ENCODE peak calls at places on chromosomes 13 and 19, in eight cellular contexts. One of them, this sample, is unnamed.

GRCh38 chr19:49849433-49850220 is 1.3 kb upstream of the PTOV1 start:
- DNase-seq in LoVo: no peak
- DNase-seq in Kasumi-1: no peak
- DNase-seq in CD8-positive, alpha-beta memory T cell: no peak
- DNase-seq in NCI-H526 treated with DMSO at 0.1 percent for 48 hours: no peak
- DNase-seq in dermis blood vessel endothelial cell: no peak
- DNase-seq in mesothelial cell of epicardium: no peak
- DNase-seq in hypothalamus: no peak
- DNase-seq in this sample: no peak

GRCh38 chr13:45847554-45848224 is 3.9 kb downstream of the SIAH3 start:
- DNase-seq in Kasumi-1: peak
- DNase-seq in dermis blood vessel endothelial cell: peak
- DNase-seq in hypothalamus: no peak
- DNase-seq in CD8-positive, alpha-beta memory T cell: no peak
- DNase-seq in mesothelial cell of epicardium: no peak
- DNase-seq in NCI-H526 treated with DMSO at 0.1 percent for 48 hours: no peak
- DNase-seq in LoVo: no peak
- DNase-seq in this sample: no peak

GRCh38 chr19:38661166-38661565 is 13.7 kb downstream of the ACTN4 start:
- DNase-seq in LoVo: no peak
- DNase-seq in hypothalamus: no peak
- DNase-seq in dermis blood vessel endothelial cell: no peak
- DNase-seq in Kasumi-1: no peak
- DNase-seq in NCI-H526 treated with DMSO at 0.1 percent for 48 hours: no peak
- DNase-seq in CD8-positive, alpha-beta memory T cell: no peak
- DNase-seq in mesothelial cell of epicardium: no peak
- DNase-seq in this sample: no peak

GRCh38 chr13:67421475-67421874 is 191.3 kb upstream of the PCDH9 start:
- DNase-seq in Kasumi-1: peak
- DNase-seq in mesothelial cell of epicardium: no peak
- DNase-seq in CD8-positive, alpha-beta memory T cell: no peak
- DNase-seq in dermis blood vessel endothelial cell: no peak
- DNase-seq in hypothalamus: no peak
- DNase-seq in NCI-H526 treated with DMSO at 0.1 percent for 48 hours: no peak
- DNase-seq in LoVo: no peak
- DNase-seq in this sample: no peak

GRCh38 chr13:47004022-47004421 is 107.2 kb upstream of the HTR2A start:
- DNase-seq in hypothalamus: no peak
- DNase-seq in dermis blood vessel endothelial cell: no peak
- DNase-seq in mesothelial cell of epicardium: no peak
- DNase-seq in NCI-H526 treated with DMSO at 0.1 percent for 48 hours: no peak
- DNase-seq in LoVo: no peak
- DNase-seq in Kasumi-1: no peak
- DNase-seq in CD8-positive, alpha-beta memory T cell: no peak
- DNase-seq in this sample: no peak

GRCh38 chr13:113802090-113802531 is 43.1 kb downstream of the TMEM255B start:
- DNase-seq in LoVo: no peak
- DNase-seq in hypothalamus: no peak
- DNase-seq in Kasumi-1: peak
- DNase-seq in NCI-H526 treated with DMSO at 0.1 percent for 48 hours: peak
- DNase-seq in CD8-positive, alpha-beta memory T cell: no peak
- DNase-seq in mesothelial cell of epicardium: no peak
- DNase-seq in dermis blood vessel endothelial cell: no peak
- DNase-seq in this sample: peak

GRCh38 chr13:36712785-36713184 is 39.0 kb downstream of the SERTM1 start:
- DNase-seq in LoVo: no peak
- DNase-seq in NCI-H526 treated with DMSO at 0.1 percent for 48 hours: no peak
- DNase-seq in hypothalamus: no peak
- DNase-seq in CD8-positive, alpha-beta memory T cell: no peak
- DNase-seq in mesothelial cell of epicardium: no peak
- DNase-seq in Kasumi-1: no peak
- DNase-seq in dermis blood vessel endothelial cell: no peak
- DNase-seq in this sample: no peak

GRCh38 chr19:33429891-33430673 is 56.6 kb downstream of the CEBPG start:
- DNase-seq in dermis blood vessel endothelial cell: peak
- DNase-seq in LoVo: no peak
- DNase-seq in mesothelial cell of epicardium: no peak
- DNase-seq in hypothalamus: no peak
- DNase-seq in NCI-H526 treated with DMSO at 0.1 percent for 48 hours: no peak
- DNase-seq in CD8-positive, alpha-beta memory T cell: peak
- DNase-seq in Kasumi-1: no peak
- DNase-seq in this sample: no peak

GRCh38 chr19:3975637-3976087 is 4.8 kb upstream of the DAPK3 start:
- DNase-seq in hypothalamus: no peak
- DNase-seq in Kasumi-1: no peak
- DNase-seq in LoVo: no peak
- DNase-seq in NCI-H526 treated with DMSO at 0.1 percent for 48 hours: no peak
- DNase-seq in CD8-positive, alpha-beta memory T cell: no peak
- DNase-seq in dermis blood vessel endothelial cell: peak
- DNase-seq in mesothelial cell of epicardium: no peak
- DNase-seq in this sample: no peak

GRCh38 chr13:44758595-44759221 is 182.6 kb upstream of the TSC22D1 start:
- DNase-seq in NCI-H526 treated with DMSO at 0.1 percent for 48 hours: no peak
- DNase-seq in CD8-positive, alpha-beta memory T cell: no peak
- DNase-seq in Kasumi-1: no peak
- DNase-seq in hypothalamus: no peak
- DNase-seq in dermis blood vessel endothelial cell: peak
- DNase-seq in mesothelial cell of epicardium: no peak
- DNase-seq in LoVo: peak
- DNase-seq in this sample: no peak

GRCh38 chr13:111539252-111539651 is 218.8 kb downstream of the TEX29 start:
- DNase-seq in hypothalamus: no peak
- DNase-seq in mesothelial cell of epicardium: no peak
- DNase-seq in Kasumi-1: no peak
- DNase-seq in LoVo: no peak
- DNase-seq in dermis blood vessel endothelial cell: no peak
- DNase-seq in CD8-positive, alpha-beta memory T cell: no peak
- DNase-seq in NCI-H526 treated with DMSO at 0.1 percent for 48 hours: no peak
- DNase-seq in this sample: no peak